ENCODE peak calls at places on chromosomes 16 and 17, in four cellular contexts. V is progenitor cell of endocrine pancreas, F is MG63, I is astrocyte of the spinal cord. O is an unnamed sample.
A peak's percentile ranks its signal among the peaks of the same experiment; 100 is the strongest.

GRCh38 chr17:18353541-18353940 is 9.8 kb downstream of the SHMT1 start:
- DNase-seq in V (no peak), F (no peak), I (no peak), O (no peak)

GRCh38 chr17:76240461-76241204 is at the start of gene RNF157:
- DNase-seq in V (peak; percentile 73), F (peak; percentile 50), I (peak; percentile 43), O (peak; percentile 82)

GRCh38 chr17:59423137-59423703 is 91.8 kb downstream of the YPEL2 start:
- DNase-seq in V (no peak), F (peak; percentile 50), I (peak; percentile 62), O (no peak)

GRCh38 chr16:28090646-28091377 is 27.3 kb upstream of the GSG1L start:
- DNase-seq in V (no peak), F (no peak), I (peak; percentile 43), O (peak; percentile 66)

GRCh38 chr16:3731126-3731935 is 14.0 kb upstream of the TRAP1 start:
- DNase-seq in V (no peak), F (no peak), I (no peak), O (no peak)

GRCh38 chr17:77666881-77667395 is 291.6 kb upstream of the TNRC6C start:
- DNase-seq in V (no peak), F (no peak), I (no peak), O (no peak)

GRCh38 chr17:36943250-36944220 is 5.2 kb upstream of the AATF start:
- DNase-seq in V (no peak), F (no peak), I (no peak), O (peak; percentile 72)

GRCh38 chr16:23898682-23899430 is 63.1 kb downstream of the PRKCB start:
- DNase-seq in V (no peak), F (no peak), I (no peak), O (no peak)

GRCh38 chr16:67431077-67431804 is at the start of gene HSD11B2:
- DNase-seq in V (peak; percentile 56), F (peak; percentile 60), I (peak; percentile 17), O (peak; percentile 78)

GRCh38 chr16:27240948-27241531 is 27.5 kb downstream of the NSMCE1 start:
- DNase-seq in V (no peak), F (peak; percentile 63), I (peak; percentile 50), O (no peak)

GRCh38 chr16:24741862-24742261 is 12.4 kb downstream of the TNRC6A start:
- DNase-seq in V (no peak), F (no peak), I (no peak), O (no peak)

GRCh38 chr16:49464877-49465504 is 91.4 kb downstream of the C16orf78 start:
- DNase-seq in V (peak; percentile 31), F (no peak), I (no peak), O (peak; percentile 88)

GRCh38 chr17:66190738-66191606 is 961 bp downstream of the CEP112 start:
- DNase-seq in V (no peak), F (peak; percentile 52), I (peak; percentile 77), O (no peak)

GRCh38 chr17:67322039-67322787 is 44.2 kb downstream of the PSMD12 start:
- DNase-seq in V (no peak), F (no peak), I (no peak), O (no peak)

GRCh38 chr16:85449195-85449884 is 163.8 kb upstream of the GSE1 start:
- DNase-seq in V (no peak), F (no peak), I (no peak), O (no peak)

GRCh38 chr16:86998196-86999001 is 318.8 kb downstream of the C16orf95 start:
- DNase-seq in V (no peak), F (no peak), I (no peak), O (no peak)

GRCh38 chr16:8113843-8114242 is 476.5 kb downstream of the TMEM114 start:
- DNase-seq in V (no peak), F (no peak), I (no peak), O (no peak)

GRCh38 chr17:7237761-7238417 is 1.4 kb downstream of the PHF23 start:
- DNase-seq in V (peak; percentile 63), F (peak; percentile 51), I (peak; percentile 66), O (peak; percentile 94)

GRCh38 chr16:57637020-57637419 is 8.6 kb downstream of the ADGRG1 start:
- DNase-seq in V (no peak), F (no peak), I (no peak), O (no peak)

GRCh38 chr17:62797959-62798358 is 10.2 kb downstream of the MARCHF10 start:
- DNase-seq in V (no peak), F (no peak), I (no peak), O (peak; percentile 10)

GRCh38 chr17:9331512-9332163 is 244.0 kb downstream of the STX8 start:
- DNase-seq in V (no peak), F (no peak), I (no peak), O (no peak)

GRCh38 chr17:70956731-70957130 is 787.4 kb downstream of the KCNJ2 start:
- DNase-seq in V (no peak), F (no peak), I (no peak), O (no peak)

GRCh38 chr16:89062389-89063345 is 31.0 kb upstream of the ACSF3 start:
- DNase-seq in V (no peak), F (no peak), I (no peak), O (no peak)

GRCh38 chr17:17983776-17984175 is 11.1 kb downstream of the DRC3 start:
- DNase-seq in V (no peak), F (no peak), I (no peak), O (no peak)

GRCh38 chr17:34299017-34299416 is 13.5 kb downstream of the CCL11 start:
- DNase-seq in V (no peak), F (no peak), I (no peak), O (no peak)

GRCh38 chr17:60036796-60037677 is 41.7 kb downstream of the HEATR6 start:
- DNase-seq in V (peak; percentile 60), F (peak; percentile 67), I (peak; percentile 65), O (peak; percentile 84)

GRCh38 chr17:59001158-59001814 is 105.4 kb downstream of the TRIM37 start:
- DNase-seq in V (no peak), F (no peak), I (peak; percentile 61), O (no peak)

GRCh38 chr16:16151315-16151714 is 72.0 kb downstream of the ABCC6 start:
- DNase-seq in V (no peak), F (no peak), I (no peak), O (no peak)